ENCODE peak calls at places on chromosomes 3 and 15, in ten cellular contexts. B is GM12865, Y is AG20443, W is NCI-H82, G is renal cortical epithelial cell, K is GM13976, U is EH, A is HAP-1, P is NCI-H1092, X is NCI-H345. T is an unnamed sample.

GRCh38 chr3:82654708-82655107 is 893.3 kb upstream of the GBE1 start:
- DNase-seq in B (no peak), Y (no peak), W (no peak), G (no peak), K (no peak), U (no peak), A (no peak), P (no peak), X (peak; percentile 79), T (no peak)

GRCh38 chr3:14203521-14204079 is 25.0 kb downstream of the LSM3 start:
- DNase-seq in B (peak; percentile 75), Y (peak; percentile 86), W (peak; percentile 73), G (peak; percentile 84), K (peak; percentile 77), U (peak; percentile 87), A (peak; percentile 66), P (peak; percentile 45), X (peak; percentile 43), T (peak; percentile 81)

GRCh38 chr15:73924258-73924921 is 1.9 kb upstream of the LOXL1 start:
- DNase-seq in B (no peak), Y (peak; percentile 80), W (peak; percentile 89), G (peak; percentile 74), K (no peak), U (peak; percentile 91), A (no peak), P (peak; percentile 13), X (peak; percentile 40), T (peak; percentile 23)

GRCh38 chr3:39334205-39334604 is 4.7 kb downstream of the CCR8 start:
- DNase-seq in B (no peak), Y (no peak), W (no peak), G (peak; percentile 42), K (no peak), U (no peak), A (no peak), P (no peak), X (no peak), T (no peak)

GRCh38 chr3:59660852-59661624 is 611.2 kb upstream of the CFAP20DC start:
- DNase-seq in B (no peak), Y (no peak), W (no peak), G (no peak), K (no peak), U (no peak), A (peak; percentile 16), P (peak; percentile 35), X (peak; percentile 68), T (peak; percentile 32)

GRCh38 chr3:88784925-88785324 is 322.5 kb upstream of the EPHA3 start:
- DNase-seq in B (no peak), Y (no peak), W (no peak), G (no peak), K (no peak), U (no peak), A (no peak), P (no peak), X (no peak), T (no peak)

GRCh38 chr3:100039075-100039474 is 75.2 kb downstream of the FILIP1L start:
- DNase-seq in B (no peak), Y (no peak), W (no peak), G (peak; percentile 80), K (no peak), U (no peak), A (no peak), P (no peak), X (no peak), T (no peak)

GRCh38 chr15:40941528-40942336 is 11.5 kb upstream of the CHAC1 start:
- DNase-seq in B (peak; percentile 90), Y (peak; percentile 96), W (peak; percentile 84), G (peak; percentile 31), K (peak; percentile 94), U (peak; percentile 91), A (peak; percentile 88), P (peak; percentile 44), X (peak; percentile 59), T (peak; percentile 76)

GRCh38 chr15:93159892-93160398 is 70.9 kb upstream of the RGMA start:
- DNase-seq in B (no peak), Y (no peak), W (no peak), G (no peak), K (no peak), U (no peak), A (no peak), P (no peak), X (no peak), T (no peak)

GRCh38 chr3:52246728-52247454 is 1.3 kb downstream of the PPM1M start:
- DNase-seq in B (peak; percentile 33), Y (no peak), W (no peak), G (no peak), K (peak; percentile 23), U (no peak), A (no peak), P (no peak), X (no peak), T (no peak)

GRCh38 chr15:39376371-39376909 is 204.4 kb upstream of the THBS1 start:
- DNase-seq in B (no peak), Y (no peak), W (no peak), G (peak; percentile 77), K (no peak), U (peak; percentile 44), A (no peak), P (no peak), X (no peak), T (no peak)

GRCh38 chr3:112302881-112303761 is 9.1 kb upstream of the SLC9C1 start:
- DNase-seq in B (peak; percentile 27), Y (peak; percentile 10), W (peak; percentile 72), G (no peak), K (peak; percentile 13), U (no peak), A (peak; percentile 68), P (no peak), X (no peak), T (no peak)

GRCh38 chr3:172150268-172150667 is 110.9 kb downstream of the FNDC3B start:
- DNase-seq in B (no peak), Y (no peak), W (no peak), G (no peak), K (no peak), U (no peak), A (no peak), P (no peak), X (no peak), T (no peak)

GRCh38 chr3:179292440-179292839 is 30.4 kb upstream of the ZNF639 start:
- DNase-seq in B (no peak), Y (no peak), W (no peak), G (peak; percentile 52), K (no peak), U (peak; percentile 16), A (no peak), P (no peak), X (no peak), T (no peak)

GRCh38 chr3:96977671-96978070 is 163.3 kb downstream of the EPHA6 start:
- DNase-seq in B (no peak), Y (no peak), W (no peak), G (no peak), K (no peak), U (no peak), A (no peak), P (no peak), X (no peak), T (no peak)

GRCh38 chr3:50248387-50248786 is 12.4 kb downstream of the GNAI2 start:
- DNase-seq in B (no peak), Y (no peak), W (no peak), G (no peak), K (no peak), U (peak; percentile 70), A (no peak), P (no peak), X (no peak), T (no peak)

GRCh38 chr15:66646308-66646707 is 55.7 kb upstream of the SMAD6 start:
- DNase-seq in B (no peak), Y (peak; percentile 88), W (no peak), G (no peak), K (no peak), U (no peak), A (no peak), P (no peak), X (no peak), T (no peak)

GRCh38 chr15:68700395-68701123 is 120.1 kb downstream of the ANP32A start:
- DNase-seq in B (no peak), Y (peak; percentile 78), W (peak; percentile 95), G (peak; percentile 18), K (no peak), U (peak; percentile 49), A (peak; percentile 58), P (peak; percentile 81), X (peak; percentile 67), T (peak; percentile 84)

GRCh38 chr15:60407406-60407805 is 9.6 kb upstream of the ANXA2 start:
- DNase-seq in B (no peak), Y (peak; percentile 83), W (peak; percentile 25), G (peak; percentile 76), K (no peak), U (peak; percentile 87), A (no peak), P (no peak), X (no peak), T (no peak)

GRCh38 chr15:77028451-77029165 is 33.7 kb downstream of the PSTPIP1 start:
- DNase-seq in B (no peak), Y (no peak), W (no peak), G (no peak), K (no peak), U (no peak), A (peak; percentile 7), P (no peak), X (no peak), T (no peak)